ENCODE peak calls at places on chromosomes 2 and 18, in nine cellular contexts. A is lower leg skin, M is adrenal gland, D is HCT116, Q is breast epithelium, L is fibroblast of pulmonary artery, K is fibroblast of lung, W is body of pancreas, Y is GM23338. R is an unnamed sample.
A peak's percentile ranks its signal among the peaks of the same experiment; 100 is the strongest.

GRCh38 chr18:21284540-21284939 is 42.5 kb downstream of the GREB1L start:
- DNase-seq in Q (no peak), K (no peak), W (no peak), Y (no peak), D (no peak), A (no peak), M (no peak), L (no peak), R (no peak)

GRCh38 chr2:111054791-111055627 is 65.7 kb upstream of the BCL2L11 start:
- DNase-seq in Y (no peak), D (no peak), W (no peak), A (no peak), K (no peak), L (no peak), M (no peak), Q (no peak), R (no peak)

GRCh38 chr2:189783451-189783926 is 650 bp downstream of the ORMDL1 start:
- DNase-seq in L (peak; percentile 50), D (no peak), W (no peak), A (no peak), Y (no peak), M (no peak), Q (no peak), K (peak; percentile 56), R (peak; percentile 45)

GRCh38 chr2:127695491-127696472 is 5.5 kb upstream of the SFT2D3 start:
- DNase-seq in W (peak; percentile 75), Q (no peak), A (no peak), Y (peak; percentile 82), M (peak; percentile 69), L (peak; percentile 43), K (peak; percentile 46), D (peak; percentile 27), R (peak; percentile 16)

GRCh38 chr2:112480540-112481049 is 1.4 kb upstream of the TTL start:
- DNase-seq in W (peak; percentile 27), A (no peak), L (no peak), M (no peak), Y (peak; percentile 36), D (no peak), Q (no peak), K (no peak), R (no peak)

GRCh38 chr2:224952942-224953657 is 89.2 kb downstream of the DOCK10 start:
- DNase-seq in L (no peak), D (no peak), W (no peak), Q (no peak), A (no peak), Y (no peak), K (no peak), M (no peak), R (no peak)

GRCh38 chr2:156574112-156574511 is 137.9 kb downstream of the GPD2 start:
- DNase-seq in W (no peak), L (no peak), D (no peak), A (no peak), Q (no peak), M (no peak), K (no peak), Y (no peak), R (no peak)

GRCh38 chr2:171297951-171298350 is 135.8 kb downstream of the METTL8 start:
- DNase-seq in A (no peak), Y (no peak), M (no peak), L (no peak), Q (no peak), K (peak; percentile 8), W (no peak), D (no peak), R (peak; percentile 56)

GRCh38 chr2:30106543-30106942 is 40.3 kb upstream of the YPEL5 start:
- DNase-seq in A (no peak), Q (no peak), Y (no peak), M (no peak), L (peak; percentile 36), W (no peak), K (no peak), D (no peak), R (peak; percentile 22)

GRCh38 chr2:231891514-231891905 is 34.7 kb downstream of the NPPC start:
- DNase-seq in M (peak; percentile 1), K (no peak), A (peak; percentile 70), W (no peak), D (no peak), L (no peak), Y (no peak), Q (no peak), R (no peak)

GRCh38 chr2:109333414-109334194 is 204.6 kb downstream of the SH3RF3 start:
- DNase-seq in K (no peak), M (no peak), Q (no peak), A (no peak), W (no peak), D (no peak), Y (peak; percentile 50), L (no peak), R (peak; percentile 30)

GRCh38 chr2:239309398-239310245 is 91.2 kb downstream of the HDAC4 start:
- DNase-seq in A (peak; percentile 81), D (no peak), Y (no peak), K (no peak), L (no peak), W (no peak), M (peak; percentile 33), Q (no peak), R (no peak)

GRCh38 chr2:15867194-15868171 is 72.9 kb upstream of the MYCN start:
- DNase-seq in Q (no peak), M (no peak), L (no peak), K (no peak), Y (no peak), A (no peak), D (no peak), W (no peak), R (no peak)

GRCh38 chr18:7637269-7637668 is 70.2 kb downstream of the PTPRM start:
- DNase-seq in M (no peak), L (peak; percentile 15), A (no peak), Y (no peak), W (no peak), K (peak; percentile 33), D (no peak), Q (no peak), R (no peak)

GRCh38 chr2:145752091-145752806 is 1232.3 kb upstream of the ZEB2 start:
- DNase-seq in A (peak; percentile 85), M (no peak), W (peak; percentile 24), D (peak; percentile 50), Y (peak; percentile 79), L (peak; percentile 94), K (peak; percentile 94), Q (no peak), R (peak; percentile 94)

GRCh38 chr2:19819097-19820065 is 82.4 kb downstream of the TTC32 start:
- DNase-seq in L (peak; percentile 47), Y (no peak), K (peak; percentile 32), D (peak; percentile 56), M (no peak), W (no peak), Q (no peak), A (peak; percentile 49), R (peak; percentile 89)

GRCh38 chr2:135585586-135585985 is 54.3 kb downstream of the R3HDM1 start:
- DNase-seq in A (no peak), Q (no peak), D (no peak), K (peak; percentile 41), M (no peak), W (no peak), Y (peak; percentile 37), L (peak; percentile 39), R (peak; percentile 20)
- TF ChIP-seq CTCF in A (no peak), Q (no peak), D (no peak), K (peak; percentile 34), M (peak; percentile 28), W (no peak), Y (peak; percentile 35), L (peak; percentile 19), R (peak; percentile 30)

GRCh38 chr18:74796928-74797576 is 199.4 kb downstream of the ZNF407 start:
- DNase-seq in Y (no peak), M (peak; percentile 40), W (peak; percentile 6), K (peak; percentile 44), Q (no peak), L (peak; percentile 59), D (peak; percentile 8), A (no peak), R (peak; percentile 79)

GRCh38 chr18:74800098-74800497 is 202.4 kb downstream of the ZNF407 start:
- DNase-seq in D (no peak), M (no peak), W (no peak), L (no peak), K (no peak), Q (no peak), Y (no peak), A (no peak), R (no peak)

GRCh38 chr18:74795766-74796165 is 198.1 kb downstream of the ZNF407 start:
- DNase-seq in W (no peak), M (no peak), K (no peak), D (no peak), A (no peak), L (no peak), Y (no peak), Q (no peak), R (no peak)

GRCh38 chr18:74793746-74794145 is 196.1 kb downstream of the ZNF407 start:
- DNase-seq in D (no peak), W (no peak), L (no peak), M (no peak), Q (no peak), K (no peak), Y (peak; percentile 27), A (no peak), R (no peak)

GRCh38 chr18:74797577-74798151 is 200.0 kb downstream of the ZNF407 start:
- DNase-seq in A (no peak), W (no peak), Q (no peak), Y (no peak), L (no peak), M (no peak), D (peak; percentile 28), K (no peak), R (no peak)
- H3K4me3 ChIP-seq in A (no peak overlapping the region), W (no peak overlapping the region), Q (no peak overlapping the region), Y (no peak overlapping the region), L (no peak overlapping the region), M (peak overlapping the region; percentile 21), D (peak overlapping the region; percentile 30), K (no peak overlapping the region), R (no peak overlapping the region)

GRCh38 chr2:118442949-118443348 is 354.7 kb downstream of the INSIG2 start:
- DNase-seq in L (no peak), M (no peak), A (no peak), Y (no peak), Q (no peak), W (no peak), K (no peak), D (no peak), R (no peak)
- TF ChIP-seq CTCF in L (no peak), M (no peak), A (no peak), Y (no peak), Q (no peak), W (no peak), K (no peak), D (no peak), R (no peak)

DNA sequence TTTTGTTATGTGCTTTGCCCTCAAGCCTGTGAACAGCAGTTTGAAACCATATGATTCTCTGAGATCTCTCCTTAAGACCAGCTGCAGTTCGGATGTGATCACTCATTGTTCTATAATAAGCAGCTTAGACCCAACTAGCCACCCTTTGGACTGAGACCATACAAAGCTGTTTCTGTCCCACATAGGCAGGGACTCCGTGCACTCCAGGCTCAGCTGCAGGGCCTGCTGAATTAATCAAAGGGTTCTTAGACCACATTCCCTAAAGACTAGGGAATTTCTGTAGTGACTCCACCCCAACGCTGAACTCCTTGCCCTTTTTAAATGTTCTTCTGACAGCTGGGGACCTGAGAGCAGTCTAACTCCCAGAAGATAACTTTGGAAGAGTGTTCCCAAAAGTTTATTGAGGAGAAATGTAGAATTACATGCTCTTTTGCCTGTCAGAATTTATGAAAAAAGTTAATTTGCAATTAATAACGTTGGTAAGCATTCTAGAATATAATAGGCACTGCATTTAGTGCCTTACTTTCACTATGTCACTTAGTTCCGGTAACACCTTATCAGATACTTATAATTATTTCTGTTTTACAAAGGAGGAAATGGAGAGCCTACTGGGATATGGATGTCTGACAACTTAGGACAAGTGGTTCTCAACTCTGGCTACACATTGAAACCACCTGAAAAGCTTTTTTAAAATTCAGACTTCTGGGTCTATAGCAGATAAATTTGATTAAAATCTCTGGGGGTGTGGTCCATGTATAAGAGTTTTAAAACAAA is 42.3 kb downstream of the GULP1 start:
- DNase-seq in A (no peak), Y (no peak), Q (no peak), M (no peak), L (peak; percentile 24), K (peak; percentile 70), W (peak; percentile 39), D (no peak), R (peak; percentile 57)
- H3K4me3 ChIP-seq in A (no peak overlapping the region), Y (no peak overlapping the region), Q (peak overlapping the region; percentile 3), M (no peak overlapping the region), L (no peak overlapping the region), K (no peak overlapping the region), W (no peak overlapping the region), D (no peak overlapping the region), R (peak overlapping the region; percentile 3)